ENCODE peak calls at places on chromosomes 4 and X, in four cellular contexts. W is left ventricle myocardium inferior, I is fibroblast of pulmonary artery, B is mucosa of descending colon. R is an unnamed sample.

GRCh38 chrX:2500091-2500680 is 590 bp downstream of the DHRSX start:
- DNase-seq in W (peak), I (peak), B (peak), R (peak)

GRCh38 chr4:177484613-177485021 is 42.4 kb upstream of the AGA start:
- DNase-seq in W (no peak), I (peak), B (no peak), R (peak)

GRCh38 chr4:155073852-155074251 is 134.6 kb upstream of the NPY2R start:
- DNase-seq in W (no peak), I (peak), B (no peak), R (no peak)

GRCh38 chrX:108216405-108216804 is 124.8 kb downstream of the ATG4A start:
- DNase-seq in W (no peak), I (peak), B (no peak), R (peak)

GRCh38 chr4:144734522-144734921 is 88.6 kb downstream of the HHIP start:
- DNase-seq in W (no peak), I (peak), B (no peak), R (peak)

GRCh38 chrX:67546496-67547423 is 2.9 kb downstream of the AR start:
- DNase-seq in W (no peak), I (no peak), B (no peak), R (no peak)

GRCh38 chrX:123648028-123648810 is 84.6 kb downstream of the THOC2 start:
- DNase-seq in W (no peak), I (peak), B (peak), R (peak)

GRCh38 chrX:84064164-84064563 is 123.8 kb downstream of the RPS6KA6 start:
- DNase-seq in W (no peak), I (peak), B (no peak), R (no peak)

GRCh38 chrX:74535633-74536141 is 78.7 kb downstream of the RLIM start:
- DNase-seq in W (peak), I (peak), B (peak), R (peak)

GRCh38 chr4:101284546-101284945 is 62.8 kb downstream of the PPP3CA start:
- DNase-seq in W (no peak), I (peak), B (no peak), R (peak)

DNA sequence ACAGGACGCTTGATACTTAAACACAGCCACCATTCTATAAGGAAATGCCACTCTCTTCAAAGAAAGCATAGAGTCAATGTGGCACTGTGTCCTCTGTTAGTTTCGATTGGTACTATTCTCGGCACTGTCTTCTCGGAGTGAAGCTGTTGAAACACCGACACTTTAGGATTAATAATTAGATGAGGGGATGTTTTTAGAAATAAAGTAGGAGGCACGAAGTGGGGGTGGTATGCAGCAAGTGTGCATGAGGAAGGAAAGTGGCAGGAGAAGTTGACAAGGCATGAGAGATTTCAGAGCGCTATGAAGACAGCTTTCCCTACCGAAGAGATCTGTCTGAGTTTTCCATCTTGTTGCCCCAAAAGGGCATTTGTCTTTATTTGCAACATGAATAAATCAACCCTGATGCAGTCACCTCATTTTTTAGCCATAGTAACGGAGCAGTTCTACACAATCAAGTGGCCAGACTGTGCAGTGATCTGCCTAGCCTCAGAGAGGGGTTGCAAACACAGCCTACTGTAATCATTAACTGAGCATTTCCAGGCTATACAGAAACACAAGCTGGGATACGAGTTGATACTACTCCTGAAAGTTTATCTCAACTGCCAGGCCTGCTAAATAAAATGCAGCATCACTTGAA is 8.3 kb downstream of the GPRIN3 start:
- DNase-seq in W (no peak), I (no peak), B (peak), R (no peak)
- TF ChIP-seq CTCF in W (peak), I (no peak), B (no peak), R (no peak)

GRCh38 chr4:74932010-74932409 is 906 bp upstream of the PARM1 start:
- DNase-seq in W (no peak), I (no peak), B (no peak), R (no peak)
- TF ChIP-seq CTCF in W (no peak), I (no peak), B (no peak), R (peak)

GRCh38 chr4:99071159-99071558 is 17.4 kb downstream of the ADH5 start:
- DNase-seq in W (no peak), I (no peak), B (no peak), R (no peak)

GRCh38 chr4:99062120-99062519 is 26.5 kb downstream of the ADH5 start:
- DNase-seq in W (no peak), I (no peak), B (no peak), R (no peak)

GRCh38 chr4:99067617-99068016 is 21.0 kb downstream of the ADH5 start:
- DNase-seq in W (no peak), I (no peak), B (no peak), R (no peak)
- TF ChIP-seq CTCF in W (no peak), I (no peak), B (no peak), R (no peak)

DNA sequence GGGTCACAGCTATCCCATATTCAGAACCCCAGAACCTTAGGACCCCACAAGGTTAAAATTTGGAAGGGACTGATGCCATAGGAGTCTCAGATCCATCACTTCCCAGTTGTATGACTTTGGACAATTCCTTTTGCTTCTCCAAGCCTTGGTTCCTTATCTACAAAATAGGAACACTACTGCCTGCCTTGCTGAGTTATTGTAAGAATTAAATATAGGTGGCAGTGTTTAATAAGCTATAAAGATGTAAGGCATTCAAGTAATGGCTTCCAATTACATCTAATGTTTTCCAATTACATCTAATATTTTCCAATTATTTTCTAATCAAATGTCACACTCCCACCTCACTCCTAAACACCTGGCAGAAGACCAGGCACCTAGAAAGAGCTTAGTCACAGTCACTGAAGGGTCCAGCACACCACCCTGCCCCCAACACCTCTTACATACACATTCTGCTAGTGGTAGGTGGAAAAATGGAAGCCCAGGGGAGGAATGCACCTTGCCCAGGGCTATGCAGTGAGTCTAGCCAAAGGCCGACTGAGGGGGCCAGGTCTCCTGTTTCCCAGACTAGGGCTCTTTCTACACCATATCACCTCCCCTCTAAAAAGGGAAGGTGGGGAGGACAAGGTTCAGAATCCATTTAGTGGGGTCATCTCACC is 24.5 kb upstream of the KDM5C start:
- DNase-seq in W (no peak), I (no peak), B (no peak), R (no peak)
- TF ChIP-seq CTCF in W (no peak), I (no peak), B (no peak), R (no peak)